ENCODE peak calls at places on chromosomes 11 and 22, in nine cellular contexts. M, Z, R, F, A, V, Y, S and T are unnamed samples.

GRCh38 chr11:65973439-65974110 is 12.0 kb downstream of the SART1 start:
- DNase-seq in A (no peak), R (no peak), Z (no peak), Y (no peak), M (no peak), F (no peak), V (no peak), S (no peak), T (no peak)

GRCh38 chr11:2369896-2370295 is 7.2 kb upstream of the CD81 start:
- DNase-seq in Y (no peak), V (no peak), S (no peak), M (no peak), Z (no peak), A (no peak), R (no peak), F (no peak), T (no peak)

GRCh38 chr11:110471315-110471714 is 41.6 kb downstream of the FDX1 start:
- DNase-seq in Y (no peak), A (peak), V (no peak), Z (peak), M (no peak), S (no peak), F (no peak), R (no peak), T (no peak)

GRCh38 chr11:100445231-100445735 is 241.8 kb upstream of the ARHGAP42 start:
- DNase-seq in R (no peak), Z (peak), A (no peak), Y (no peak), M (no peak), V (no peak), F (no peak), S (no peak), T (no peak)

GRCh38 chr11:89321401-89321800 is 143.7 kb downstream of the TYR start:
- DNase-seq in Z (no peak), A (no peak), M (no peak), R (no peak), S (no peak), F (no peak), V (no peak), Y (no peak), T (no peak)

GRCh38 chr11:123166095-123166559 is 28.9 kb downstream of the CLMP start:
- DNase-seq in Y (no peak), F (peak), M (peak), A (peak), Z (peak), V (peak), R (peak), S (peak), T (no peak)

GRCh38 chr11:132047167-132047566 is 676.8 kb downstream of the NTM start:
- DNase-seq in V (no peak), Z (no peak), M (no peak), Y (no peak), F (no peak), S (no peak), R (no peak), A (no peak), T (no peak)

GRCh38 chr11:43638717-43639116 is 41.8 kb upstream of the HSD17B12 start:
- DNase-seq in Y (no peak), R (no peak), F (no peak), V (no peak), S (no peak), M (no peak), A (no peak), Z (no peak), T (no peak)

GRCh38 chr11:65652511-65653228 is 10.0 kb downstream of the RELA start:
- DNase-seq in F (peak), A (peak), V (peak), S (no peak), Y (peak), M (peak), R (peak), Z (peak), T (peak)

GRCh38 chr11:107821199-107821926 is 37.2 kb downstream of the SLC35F2 start:
- DNase-seq in S (no peak), V (no peak), M (no peak), R (no peak), Z (peak), F (no peak), Y (no peak), A (peak), T (no peak)

GRCh38 chr11:93340223-93340622 is 9.7 kb downstream of the DEUP1 start:
- DNase-seq in A (no peak), S (no peak), R (no peak), F (no peak), M (no peak), Z (no peak), Y (no peak), V (no peak), T (no peak)

GRCh38 chr11:67449116-67449844 is 3.2 kb downstream of the GPR152 start:
- DNase-seq in F (no peak), S (no peak), V (no peak), A (no peak), R (no peak), Z (no peak), Y (peak), M (no peak), T (no peak)

GRCh38 chr11:107591098-107591445 is at the start of gene ELMOD1:
- DNase-seq in Y (no peak), R (no peak), Z (peak), M (peak), S (no peak), V (peak), A (peak), F (peak), T (no peak)

GRCh38 chr11:58739725-58740430 is 8.1 kb upstream of the GLYAT start:
- DNase-seq in S (no peak), Z (no peak), Y (no peak), A (peak), R (no peak), V (no peak), F (no peak), M (no peak), T (no peak)

GRCh38 chr22:31585161-31585859 is 76.7 kb downstream of the PISD start:
- DNase-seq in F (no peak), S (no peak), M (no peak), A (peak), Z (peak), V (no peak), Y (peak), R (no peak), T (peak)

GRCh38 chr11:67561971-67562560 is 21.5 kb upstream of the GSTP1 start:
- DNase-seq in M (no peak), Y (no peak), F (peak), Z (no peak), V (no peak), R (no peak), A (no peak), S (no peak), T (no peak)

GRCh38 chr22:41825376-41825775 is 7.5 kb upstream of the SREBF2 start:
- DNase-seq in A (no peak), F (no peak), R (no peak), V (no peak), S (no peak), M (no peak), Z (peak), Y (no peak), T (no peak)

GRCh38 chr22:28582806-28583205 is 96.8 kb downstream of the TTC28 start:
- DNase-seq in S (peak), A (peak), Z (peak), R (no peak), M (no peak), V (no peak), Y (no peak), F (no peak), T (peak)

GRCh38 chr22:29251981-29252978 is 15.5 kb downstream of the RHBDD3 start:
- DNase-seq in Y (no peak), Z (no peak), M (no peak), A (no peak), S (no peak), F (no peak), V (no peak), R (no peak), T (no peak)

GRCh38 chr11:35390737-35391682 is 28.3 kb downstream of the SLC1A2 start:
- DNase-seq in A (peak), Y (no peak), R (no peak), M (no peak), V (peak), S (no peak), Z (peak), F (peak), T (peak)

GRCh38 chr11:64787526-64788320 is 9.4 kb upstream of the SF1 start:
- DNase-seq in V (peak), M (peak), R (no peak), Z (peak), Y (peak), F (peak), A (peak), S (no peak), T (no peak)

GRCh38 chr11:107947904-107948303 is 19.7 kb downstream of the RAB39A start:
- DNase-seq in Y (no peak), A (no peak), F (no peak), M (no peak), R (no peak), Z (no peak), S (no peak), V (no peak), T (no peak)

GRCh38 chr11:32334822-32335221 is 100.5 kb downstream of the WT1 start:
- DNase-seq in F (peak), M (no peak), S (no peak), V (peak), R (no peak), Y (peak), A (no peak), Z (no peak), T (no peak)

GRCh38 chr11:12441081-12441801 is 63.9 kb downstream of the PARVA start:
- DNase-seq in R (no peak), V (no peak), S (no peak), Z (peak), M (no peak), A (peak), F (no peak), Y (no peak), T (no peak)

GRCh38 chr22:43753718-43754117 is 58.4 kb downstream of the EFCAB6 start:
- DNase-seq in V (no peak), F (no peak), Z (no peak), Y (no peak), M (no peak), A (peak), R (no peak), S (no peak), T (no peak)

GRCh38 chr11:71449596-71449995 is 1.4 kb upstream of the DHCR7 start:
- DNase-seq in A (no peak), Z (no peak), V (no peak), F (no peak), Y (no peak), S (no peak), R (no peak), M (no peak), T (no peak)

GRCh38 chr11:43403357-43404231 is 44.9 kb downstream of the TTC17 start:
- DNase-seq in Y (no peak), V (no peak), F (no peak), A (no peak), Z (no peak), R (no peak), S (no peak), M (no peak), T (no peak)

GRCh38 chr22:20887375-20887774 is 28.6 kb downstream of the SNAP29 start:
- DNase-seq in V (no peak), Z (no peak), Y (no peak), A (no peak), M (no peak), F (peak), S (no peak), R (no peak), T (no peak)

GRCh38 chr11:127042445-127042844 is 41.9 kb upstream of the KIRREL3 start:
- DNase-seq in M (no peak), Y (no peak), R (no peak), V (no peak), S (peak), Z (no peak), A (peak), F (no peak), T (peak)

GRCh38 chr11:119721129-119722120 is 7.6 kb downstream of the NECTIN1 start:
- DNase-seq in R (no peak), M (no peak), Y (no peak), S (no peak), A (peak), Z (peak), F (peak), V (peak), T (no peak)

GRCh38 chr11:79273781-79274180 is 167.0 kb downstream of the TENM4 start:
- DNase-seq in V (no peak), Z (no peak), A (no peak), Y (no peak), M (no peak), R (no peak), F (no peak), S (no peak), T (no peak)

GRCh38 chr22:47065756-47066615 is 303.5 kb downstream of the TBC1D22A start:
- DNase-seq in Z (peak), A (no peak), R (no peak), S (no peak), M (no peak), V (no peak), Y (no peak), F (no peak), T (no peak)

GRCh38 chr11:1878134-1879031 is 13.3 kb downstream of the PRR33 start:
- DNase-seq in R (peak), Y (no peak), Z (no peak), A (no peak), V (peak), M (no peak), F (no peak), S (no peak), T (no peak)

GRCh38 chr22:45816771-45817170 is 145.1 kb downstream of the ATXN10 start:
- DNase-seq in M (no peak), Y (no peak), R (no peak), F (no peak), V (no peak), Z (no peak), S (no peak), A (no peak), T (no peak)

GRCh38 chr11:68963779-68964178 is 17.0 kb downstream of the MRGPRD start:
- DNase-seq in V (no peak), A (no peak), Z (no peak), Y (no peak), R (peak), M (peak), F (no peak), S (no peak), T (no peak)

GRCh38 chr22:50544746-50545253 is 899 bp upstream of the KLHDC7B start:
- DNase-seq in M (peak), Y (no peak), V (peak), A (no peak), S (no peak), R (no peak), F (no peak), Z (no peak), T (no peak)

GRCh38 chr22:50542416-50542927 is 3.2 kb upstream of the KLHDC7B start:
- DNase-seq in Z (no peak), A (no peak), M (peak), V (no peak), Y (peak), F (no peak), S (no peak), R (no peak), T (no peak)

GRCh38 chr22:50546326-50547230 is 879 bp downstream of the KLHDC7B start:
- DNase-seq in M (no peak), R (no peak), F (no peak), Z (no peak), Y (no peak), V (no peak), S (no peak), A (no peak), T (no peak)

GRCh38 chr22:50545522-50546325 is at the start of gene KLHDC7B:
- DNase-seq in Y (peak), V (no peak), S (no peak), M (no peak), R (no peak), F (no peak), A (peak), Z (peak), T (no peak)

GRCh38 chr22:50544078-50544745 is 1.5 kb upstream of the KLHDC7B start:
- DNase-seq in A (peak), M (peak), V (peak), Y (peak), R (no peak), F (peak), S (no peak), Z (peak), T (no peak)
- H3K4me3 ChIP-seq in A (peak), M (no peak), V (peak), Y (no peak), R (no peak), F (peak), S (peak), Z (no peak), T (peak)

GRCh38 chr11:9569588-9570164 is 3.8 kb upstream of the WEE1 start:
- DNase-seq in S (no peak), A (no peak), V (no peak), F (no peak), Z (no peak), M (no peak), R (no peak), Y (no peak), T (no peak)

GRCh38 chr11:9568854-9569587 is 4.4 kb upstream of the WEE1 start:
- DNase-seq in M (peak), Y (peak), S (peak), R (peak), A (peak), F (peak), Z (peak), V (peak), T (peak)

GRCh38 chr11:9567401-9567800 is 6.1 kb upstream of the WEE1 start:
- DNase-seq in R (no peak), M (no peak), F (no peak), V (no peak), Z (peak), Y (no peak), A (no peak), S (no peak), T (no peak)

GRCh38 chr11:9566561-9567063 is 6.9 kb upstream of the WEE1 start:
- DNase-seq in Z (peak), R (no peak), V (no peak), A (peak), M (no peak), Y (no peak), F (no peak), S (no peak), T (peak)

GRCh38 chr11:9568161-9568853 is 5.2 kb upstream of the WEE1 start:
- DNase-seq in M (no peak), A (no peak), S (no peak), Y (no peak), R (no peak), F (no peak), Z (peak), V (no peak), T (no peak)
- H3K4me3 ChIP-seq in M (no peak), A (no peak), S (no peak), Y (no peak), R (no peak), F (no peak), Z (no peak), V (no peak), T (no peak)

GRCh38 chr11:83611616-83612015 is 325.4 kb upstream of the CCDC90B start:
- DNase-seq in F (no peak), M (no peak), Y (no peak), S (no peak), Z (no peak), R (no peak), V (no peak), A (no peak), T (no peak)
- H3K4me3 ChIP-seq in F (no peak), M (no peak), Y (no peak), S (no peak), Z (no peak), R (no peak), V (no peak), A (no peak), T (no peak)

GRCh38 chr11:19253817-19254216 is 13.1 kb upstream of the E2F8 start:
- DNase-seq in R (no peak), Z (peak), V (no peak), Y (peak), A (no peak), M (no peak), S (no peak), F (no peak), T (no peak)

GRCh38 chr11:19258651-19259230 is 18.0 kb upstream of the E2F8 start:
- DNase-seq in S (no peak), Z (no peak), F (no peak), V (no peak), Y (no peak), M (no peak), A (no peak), R (no peak), T (no peak)

GRCh38 chr11:19251577-19251976 is 10.8 kb upstream of the E2F8 start:
- DNase-seq in Z (no peak), S (no peak), V (no peak), R (no peak), Y (no peak), A (no peak), F (no peak), M (no peak), T (no peak)

GRCh38 chr11:19252394-19253148 is 11.8 kb upstream of the E2F8 start:
- DNase-seq in Z (no peak), Y (no peak), M (no peak), A (no peak), S (no peak), V (no peak), R (no peak), F (no peak), T (no peak)

DNA sequence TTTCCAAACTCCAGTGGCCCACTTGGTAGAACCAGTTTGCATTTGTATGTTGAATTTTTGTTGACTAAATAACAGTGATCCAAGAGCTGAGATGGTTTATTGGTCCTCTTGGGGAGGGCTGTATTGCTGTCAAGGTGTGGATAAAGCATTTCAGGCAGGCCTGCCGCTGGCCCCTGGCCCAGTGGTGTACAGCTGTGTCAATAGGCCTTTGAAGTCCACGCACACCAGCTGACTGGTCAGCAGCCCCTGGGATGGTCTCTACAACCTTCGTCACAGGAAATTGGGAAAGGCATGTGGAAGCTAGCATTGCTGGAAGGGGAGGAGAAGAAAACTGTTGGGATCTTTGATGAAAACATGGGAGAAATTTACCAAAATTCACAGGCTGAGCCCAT is 12.4 kb upstream of the E2F8 start:
- DNase-seq in Z (peak), A (no peak), Y (no peak), R (no peak), S (no peak), F (no peak), V (peak), M (no peak), T (no peak)
- H3K4me3 ChIP-seq in Z (no peak), A (no peak), Y (no peak), R (no peak), S (no peak), F (no peak), V (no peak), M (no peak), T (no peak)